ENCODE peak calls at places on chromosomes 13 and 19, in four cellular contexts. J, F, O and X are unnamed samples.

GRCh38 chr13:51769455-51770127 is 34.4 kb downstream of the DHRS12 start:
- DNase-seq in O (no peak), F (peak; percentile 69), J (no peak), X (no peak)

GRCh38 chr19:5664515-5664914 is 15.8 kb downstream of the MICOS13 start:
- DNase-seq in O (no peak), F (no peak), J (no peak), X (no peak)

GRCh38 chr13:48645845-48646244 is 7.9 kb upstream of the CYSLTR2 start:
- DNase-seq in O (no peak), J (no peak), F (no peak), X (no peak)

GRCh38 chr13:44668707-44669106 is 92.6 kb upstream of the TSC22D1 start:
- DNase-seq in J (no peak), O (no peak), F (no peak), X (peak; percentile 33)

GRCh38 chr19:42121666-42122069 is 10.6 kb downstream of the POU2F2 start:
- DNase-seq in F (no peak), O (peak; percentile 43), J (peak; percentile 66), X (peak; percentile 89)

GRCh38 chr19:55473613-55474012 is 2.8 kb upstream of the ZNF628 start:
- DNase-seq in J (no peak), O (no peak), F (no peak), X (no peak)

GRCh38 chr13:50732712-50733111 is 110.8 kb downstream of the DLEU7 start:
- DNase-seq in F (no peak), O (peak; percentile 50), J (no peak), X (peak; percentile 92)

GRCh38 chr19:20247016-20247683 is 80.1 kb downstream of the ZNF486 start:
- DNase-seq in F (peak; percentile 51), J (no peak), O (no peak), X (peak; percentile 33)

GRCh38 chr19:29837448-29837961 is 25.7 kb downstream of the CCNE1 start:
- DNase-seq in J (no peak), O (no peak), F (no peak), X (no peak)

GRCh38 chr19:14006766-14007562 is 844 bp upstream of the RFX1 start:
- DNase-seq in O (no peak), J (peak; percentile 36), F (no peak), X (no peak)

GRCh38 chr13:42395066-42395821 is 123.3 kb downstream of the AKAP11 start:
- DNase-seq in O (no peak), J (no peak), F (no peak), X (no peak)

GRCh38 chr13:24050796-24051715 is 109.5 kb upstream of the SPATA13 start:
- DNase-seq in F (no peak), J (no peak), O (no peak), X (peak; percentile 45)

GRCh38 chr13:59458908-59459579 is 704.7 kb downstream of the DIAPH3 start:
- DNase-seq in J (no peak), O (peak; percentile 62), F (no peak), X (peak; percentile 26)

GRCh38 chr13:40814803-40815202 is 25.4 kb downstream of the SLC25A15 start:
- DNase-seq in J (no peak), O (no peak), F (no peak), X (no peak)

GRCh38 chr19:15101479-15102082 is 5.6 kb upstream of the SYDE1 start:
- DNase-seq in J (no peak), O (no peak), F (peak; percentile 52), X (peak; percentile 66)

GRCh38 chr13:94656766-94657165 is 55.1 kb downstream of the GPR180 start:
- DNase-seq in O (peak; percentile 94), F (no peak), J (peak; percentile 10), X (peak; percentile 90)

GRCh38 chr19:11179716-11180297 is 17.5 kb downstream of the KANK2 start:
- DNase-seq in J (no peak), F (no peak), O (no peak), X (no peak)

GRCh38 chr13:41004875-41005693 is 14.0 kb downstream of the ELF1 start:
- DNase-seq in J (no peak), O (no peak), F (no peak), X (no peak)

GRCh38 chr13:106568225-106569003 is 477 bp upstream of the ARGLU1 start:
- DNase-seq in J (peak; percentile 7), F (no peak), O (no peak), X (no peak)

GRCh38 chr19:1847684-1848398 is 442 bp downstream of the REXO1 start:
- DNase-seq in F (no peak), J (no peak), O (no peak), X (peak; percentile 57)

GRCh38 chr13:26605845-26606244 is 48.4 kb downstream of the WASF3 start:
- DNase-seq in O (no peak), J (peak; percentile 3), F (no peak), X (no peak)

GRCh38 chr19:55681131-55682087 is 6.4 kb downstream of the EPN1 start:
- DNase-seq in J (no peak), F (no peak), O (no peak), X (no peak)

GRCh38 chr19:8611890-8612806 is 1.6 kb upstream of the ADAMTS10 start:
- DNase-seq in O (peak; percentile 19), J (peak; percentile 80), F (no peak), X (no peak)

GRCh38 chr19:37964109-37964508 is 57.1 kb downstream of the SIPA1L3 start:
- DNase-seq in O (no peak), F (no peak), J (no peak), X (no peak)

GRCh38 chr19:17671906-17672305 is 16.2 kb downstream of the UNC13A start:
- DNase-seq in F (no peak), O (no peak), J (no peak), X (peak; percentile 54)

GRCh38 chr13:112558696-112559418 is 29.1 kb downstream of the TUBGCP3 start:
- DNase-seq in O (no peak), F (no peak), J (no peak), X (no peak)

GRCh38 chr19:29687897-29688728 is 22.9 kb downstream of the PLEKHF1 start:
- DNase-seq in O (no peak), F (no peak), J (no peak), X (peak; percentile 74)

GRCh38 chr13:59861676-59862075 is 302.1 kb downstream of the DIAPH3 start:
- DNase-seq in O (no peak), F (no peak), J (no peak), X (no peak)

GRCh38 chr13:45548281-45548680 is 67.3 kb downstream of the ERICH6B start:
- DNase-seq in O (no peak), J (no peak), F (no peak), X (no peak)

GRCh38 chr19:16449330-16449961 is 22.3 kb downstream of the EPS15L1 start:
- DNase-seq in O (no peak), F (no peak), J (no peak), X (no peak)

GRCh38 chr13:109160357-109160756 is 530.9 kb downstream of the MYO16 start:
- DNase-seq in F (no peak), J (no peak), O (no peak), X (no peak)

GRCh38 chr19:50720921-50721291 is 1.3 kb upstream of the SHANK1 start:
- DNase-seq in O (no peak), F (no peak), J (no peak), X (peak; percentile 34)

GRCh38 chr13:31982540-31982939 is 49.0 kb upstream of the FRY start:
- DNase-seq in J (peak; percentile 23), O (peak; percentile 81), F (peak; percentile 87), X (peak; percentile 92)

GRCh38 chr13:28655566-28655965 is 3.4 kb upstream of the POMP start:
- DNase-seq in F (no peak), J (no peak), O (peak; percentile 47), X (peak; percentile 67)

GRCh38 chr13:20714563-20715339 is 11.3 kb downstream of the IL17D start:
- DNase-seq in J (no peak), F (no peak), O (no peak), X (no peak)

GRCh38 chr19:4077011-4077382 is 10.3 kb upstream of the ZBTB7A start:
- DNase-seq in J (no peak), O (no peak), F (no peak), X (no peak)